ENCODE peak calls at places on chromosomes 12 and 14, in seven cellular contexts. One of them, this sample, is unnamed.

GRCh38 chr12:32016680-32017482 is 57.7 kb downstream of the RESF1 start:
- DNase-seq in HFF-Myc: no peak
- DNase-seq in cardiac muscle cell: no peak
- DNase-seq in astrocyte of the cerebellum: no peak
- DNase-seq in pancreas: no peak
- DNase-seq in AG04450: no peak
- DNase-seq in heart right ventricle: no peak
- DNase-seq in this sample: no peak

GRCh38 chr12:121060149-121061001 is 21.3 kb upstream of the OASL start:
- DNase-seq in cardiac muscle cell: peak; percentile 67
- DNase-seq in HFF-Myc: peak; percentile 16
- DNase-seq in astrocyte of the cerebellum: no peak
- DNase-seq in pancreas: no peak
- DNase-seq in AG04450: no peak
- DNase-seq in heart right ventricle: peak; percentile 59
- DNase-seq in this sample: peak; percentile 48

GRCh38 chr14:28773917-28774691 is 7.5 kb downstream of the FOXG1 start:
- DNase-seq in astrocyte of the cerebellum: peak; percentile 74
- DNase-seq in pancreas: no peak
- DNase-seq in cardiac muscle cell: peak; percentile 82
- DNase-seq in heart right ventricle: no peak
- DNase-seq in AG04450: no peak
- DNase-seq in HFF-Myc: no peak
- DNase-seq in this sample: peak; percentile 51

GRCh38 chr12:90211017-90211416 is 502.4 kb upstream of the ATP2B1 start:
- DNase-seq in AG04450: no peak
- DNase-seq in astrocyte of the cerebellum: peak; percentile 18
- DNase-seq in pancreas: no peak
- DNase-seq in HFF-Myc: no peak
- DNase-seq in cardiac muscle cell: no peak
- DNase-seq in heart right ventricle: no peak
- DNase-seq in this sample: peak; percentile 92

GRCh38 chr14:104140213-104140462 is 1.8 kb downstream of the KIF26A start:
- DNase-seq in astrocyte of the cerebellum: no peak
- DNase-seq in pancreas: no peak
- DNase-seq in AG04450: no peak
- DNase-seq in cardiac muscle cell: no peak
- DNase-seq in heart right ventricle: no peak
- DNase-seq in HFF-Myc: no peak
- DNase-seq in this sample: no peak

GRCh38 chr14:56351861-56352260 is 227.7 kb upstream of the TMEM260 start:
- DNase-seq in pancreas: no peak
- DNase-seq in astrocyte of the cerebellum: peak; percentile 47
- DNase-seq in AG04450: peak; percentile 61
- DNase-seq in cardiac muscle cell: no peak
- DNase-seq in HFF-Myc: no peak
- DNase-seq in heart right ventricle: no peak
- DNase-seq in this sample: peak; percentile 63

GRCh38 chr12:65532744-65533143 is 254.3 kb downstream of the MSRB3 start:
- DNase-seq in cardiac muscle cell: no peak
- DNase-seq in heart right ventricle: no peak
- DNase-seq in HFF-Myc: peak; percentile 65
- DNase-seq in AG04450: no peak
- DNase-seq in astrocyte of the cerebellum: peak; percentile 84
- DNase-seq in pancreas: no peak
- DNase-seq in this sample: peak; percentile 50

GRCh38 chr12:27198036-27198435 is 46.0 kb upstream of the STK38L start:
- DNase-seq in AG04450: no peak
- DNase-seq in astrocyte of the cerebellum: no peak
- DNase-seq in cardiac muscle cell: no peak
- DNase-seq in HFF-Myc: no peak
- DNase-seq in pancreas: no peak
- DNase-seq in heart right ventricle: no peak
- DNase-seq in this sample: no peak

GRCh38 chr12:64181504-64182291 is 40.4 kb downstream of the KICS2 start:
- DNase-seq in heart right ventricle: peak; percentile 58
- DNase-seq in HFF-Myc: peak; percentile 91
- DNase-seq in pancreas: no peak
- DNase-seq in cardiac muscle cell: peak; percentile 52
- DNase-seq in AG04450: peak; percentile 91
- DNase-seq in astrocyte of the cerebellum: peak; percentile 86
- DNase-seq in this sample: peak; percentile 98

GRCh38 chr12:89211456-89211855 is 140.8 kb downstream of the DUSP6 start:
- DNase-seq in astrocyte of the cerebellum: no peak
- DNase-seq in HFF-Myc: no peak
- DNase-seq in pancreas: no peak
- DNase-seq in heart right ventricle: no peak
- DNase-seq in cardiac muscle cell: no peak
- DNase-seq in AG04450: no peak
- DNase-seq in this sample: peak; percentile 38

GRCh38 chr12:101995684-101996083 is 66.1 kb downstream of the WASHC3 start:
- DNase-seq in HFF-Myc: no peak
- DNase-seq in astrocyte of the cerebellum: no peak
- DNase-seq in cardiac muscle cell: no peak
- DNase-seq in heart right ventricle: no peak
- DNase-seq in AG04450: no peak
- DNase-seq in pancreas: no peak
- DNase-seq in this sample: no peak

GRCh38 chr12:101992091-101992490 is 69.7 kb downstream of the WASHC3 start:
- DNase-seq in HFF-Myc: no peak
- DNase-seq in cardiac muscle cell: no peak
- DNase-seq in pancreas: no peak
- DNase-seq in astrocyte of the cerebellum: no peak
- DNase-seq in AG04450: no peak
- DNase-seq in heart right ventricle: no peak
- DNase-seq in this sample: no peak

GRCh38 chr12:101997102-101997501 is 64.7 kb downstream of the WASHC3 start:
- DNase-seq in HFF-Myc: no peak
- DNase-seq in cardiac muscle cell: no peak
- DNase-seq in heart right ventricle: no peak
- DNase-seq in astrocyte of the cerebellum: no peak
- DNase-seq in AG04450: no peak
- DNase-seq in pancreas: no peak
- DNase-seq in this sample: no peak
- H3K4me3 ChIP-seq in HFF-Myc: no peak overlapping the region
- H3K4me3 ChIP-seq in cardiac muscle cell: no peak overlapping the region
- H3K4me3 ChIP-seq in heart right ventricle: no peak overlapping the region
- H3K4me3 ChIP-seq in astrocyte of the cerebellum: no peak overlapping the region
- H3K4me3 ChIP-seq in AG04450: no peak overlapping the region
- H3K4me3 ChIP-seq in pancreas: no peak overlapping the region
- H3K4me3 ChIP-seq in this sample: no peak overlapping the region

DNA sequence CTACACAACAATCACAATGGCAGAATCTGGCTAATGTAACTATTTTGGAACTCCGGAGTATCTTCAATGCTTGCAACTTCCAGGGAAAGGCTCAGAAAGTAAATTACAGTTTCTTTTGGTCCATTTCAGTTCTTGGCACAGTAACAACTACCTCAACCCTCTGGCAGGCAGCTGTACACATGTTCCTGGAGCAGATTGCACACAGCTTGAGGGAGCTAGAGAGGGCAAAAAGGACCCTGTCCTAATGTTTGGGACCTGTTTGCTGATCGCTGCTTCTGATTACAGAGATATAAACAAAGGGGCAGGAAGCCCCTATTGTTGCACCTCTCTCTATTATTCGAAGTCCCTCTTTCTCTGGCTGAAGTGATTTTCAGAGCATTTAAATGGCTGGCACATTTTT is 35.2 kb upstream of the SLC38A1 start:
- DNase-seq in astrocyte of the cerebellum: no peak
- DNase-seq in HFF-Myc: peak; percentile 12
- DNase-seq in cardiac muscle cell: no peak
- DNase-seq in pancreas: no peak
- DNase-seq in heart right ventricle: no peak
- DNase-seq in AG04450: no peak
- DNase-seq in this sample: no peak
- TF ChIP-seq CTCF in astrocyte of the cerebellum: no peak
- TF ChIP-seq CTCF in HFF-Myc: no peak
- TF ChIP-seq CTCF in cardiac muscle cell: no peak
- TF ChIP-seq CTCF in pancreas: no peak
- TF ChIP-seq CTCF in heart right ventricle: no peak
- TF ChIP-seq CTCF in AG04450: no peak
- TF ChIP-seq CTCF in this sample: no peak

DNA sequence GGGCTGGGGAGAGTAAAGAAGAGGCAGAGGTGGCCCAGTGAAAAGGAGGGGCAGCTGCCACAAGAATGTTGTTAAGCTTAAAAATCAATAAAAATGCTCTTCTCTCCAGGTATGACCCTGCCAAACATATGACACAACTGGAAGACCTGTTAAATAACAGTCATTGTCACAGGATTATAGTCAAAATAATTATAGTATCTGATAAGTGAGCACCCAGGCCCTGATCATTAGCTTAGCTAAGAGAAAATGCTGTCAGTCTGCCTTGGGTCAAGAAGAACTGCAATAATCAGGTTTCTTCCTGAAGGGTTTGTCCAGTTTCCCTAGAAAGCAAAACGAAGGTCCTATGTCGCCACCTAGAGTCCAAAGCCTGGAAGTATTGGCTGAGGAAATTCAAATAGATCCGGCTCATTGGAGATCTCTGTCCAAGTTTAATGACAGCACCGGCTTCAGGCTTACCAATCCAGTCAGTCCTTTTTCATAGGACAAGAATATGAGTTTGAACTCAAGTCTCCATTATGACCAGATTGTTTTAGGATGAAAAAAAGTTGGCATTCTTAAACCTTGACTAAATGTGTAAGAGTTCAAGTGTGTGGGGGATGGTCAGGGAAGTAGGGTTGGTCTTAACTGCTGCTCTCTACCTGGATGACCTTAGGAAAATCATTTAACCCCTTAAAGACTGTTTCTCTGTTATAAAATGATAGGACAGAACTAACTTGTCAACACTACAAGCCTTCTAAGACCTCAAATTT is 22.5 kb upstream of the NKX2-8 start:
- DNase-seq in cardiac muscle cell: peak; percentile 82
- DNase-seq in AG04450: peak; percentile 20
- DNase-seq in astrocyte of the cerebellum: peak; percentile 52
- DNase-seq in HFF-Myc: peak; percentile 45
- DNase-seq in heart right ventricle: peak; percentile 41
- DNase-seq in pancreas: no peak
- DNase-seq in this sample: peak; percentile 80
- H3K4me3 ChIP-seq in cardiac muscle cell: no peak overlapping the region
- H3K4me3 ChIP-seq in AG04450: no peak overlapping the region
- H3K4me3 ChIP-seq in astrocyte of the cerebellum: no peak overlapping the region
- H3K4me3 ChIP-seq in HFF-Myc: no peak overlapping the region
- H3K4me3 ChIP-seq in heart right ventricle: no peak overlapping the region
- H3K4me3 ChIP-seq in pancreas: no peak overlapping the region
- H3K4me3 ChIP-seq in this sample: no peak overlapping the region

DNA sequence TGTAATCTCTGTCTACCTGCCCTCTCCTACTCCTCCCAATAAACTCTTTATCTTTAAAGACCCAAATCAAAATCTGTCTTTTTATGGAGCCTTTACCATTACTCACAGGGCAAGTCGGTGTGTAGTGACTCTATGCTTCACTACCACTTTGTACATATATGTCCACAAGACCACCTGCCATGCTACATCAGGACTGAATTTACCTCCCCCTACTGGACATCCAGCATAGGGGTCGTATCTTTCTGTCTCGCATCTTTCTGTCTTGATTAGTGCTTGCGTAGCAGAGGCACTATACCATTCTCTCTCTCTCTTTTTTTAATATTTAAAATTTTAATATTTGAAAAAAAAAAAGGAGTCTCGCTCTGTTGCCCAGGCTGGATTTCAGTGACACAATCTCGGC is 587.5 kb downstream of the SOX5 start:
- DNase-seq in heart right ventricle: no peak
- DNase-seq in cardiac muscle cell: no peak
- DNase-seq in HFF-Myc: no peak
- DNase-seq in AG04450: no peak
- DNase-seq in pancreas: no peak
- DNase-seq in astrocyte of the cerebellum: no peak
- DNase-seq in this sample: no peak
- TF ChIP-seq CTCF in heart right ventricle: no peak
- TF ChIP-seq CTCF in cardiac muscle cell: no peak
- TF ChIP-seq CTCF in HFF-Myc: no peak
- TF ChIP-seq CTCF in AG04450: peak; percentile 1
- TF ChIP-seq CTCF in pancreas: no peak
- TF ChIP-seq CTCF in astrocyte of the cerebellum: peak; percentile 10
- TF ChIP-seq CTCF in this sample: no peak

DNA sequence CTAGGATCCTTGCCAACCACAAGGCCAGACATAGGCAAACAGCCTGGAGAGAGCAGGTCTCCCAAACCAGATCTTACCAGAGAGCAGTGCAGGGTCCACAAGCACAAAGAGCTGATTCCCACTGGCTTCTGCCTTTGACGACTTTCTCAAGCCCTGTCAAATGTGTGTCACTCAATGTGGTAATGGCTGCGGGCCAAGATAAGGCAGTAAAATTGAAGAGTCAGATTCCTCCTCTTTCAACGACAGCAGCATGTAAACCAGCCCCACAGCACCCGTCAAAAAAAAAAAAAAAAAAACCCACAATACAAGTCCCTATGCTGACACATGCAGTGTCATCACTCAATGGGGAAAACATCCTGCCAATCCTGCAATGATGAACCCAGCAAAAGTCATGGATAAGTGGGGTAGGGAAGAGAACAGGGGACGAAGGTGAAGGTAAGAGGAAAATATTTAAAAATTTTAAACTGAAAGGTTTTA is at the start of gene STON2:
- DNase-seq in pancreas: no peak
- DNase-seq in astrocyte of the cerebellum: peak; percentile 55
- DNase-seq in heart right ventricle: peak; percentile 19
- DNase-seq in HFF-Myc: no peak
- DNase-seq in cardiac muscle cell: no peak
- DNase-seq in AG04450: no peak
- DNase-seq in this sample: peak; percentile 93
- H3K4me3 ChIP-seq in pancreas: no peak within 1 kb of the TSS
- H3K4me3 ChIP-seq in astrocyte of the cerebellum: no peak within 1 kb of the TSS
- H3K4me3 ChIP-seq in heart right ventricle: no peak within 1 kb of the TSS
- H3K4me3 ChIP-seq in HFF-Myc: no peak within 1 kb of the TSS
- H3K4me3 ChIP-seq in cardiac muscle cell: no peak within 1 kb of the TSS
- H3K4me3 ChIP-seq in AG04450: no peak within 1 kb of the TSS
- H3K4me3 ChIP-seq in this sample: peak within 1 kb of the TSS; percentile 58